ENCODE peak calls at places on chromosomes 6 and 20, in six cellular contexts. One of them, this sample, is unnamed.

GRCh38 chr6:332671-333070 is 40.4 kb downstream of the DUSP22 start:
- DNase-seq in tibial artery: peak; percentile 52
- DNase-seq in lung: no peak
- DNase-seq in heart left ventricle: no peak
- DNase-seq in lower lobe of right lung: no peak
- DNase-seq in dorsolateral prefrontal cortex: no peak
- DNase-seq in this sample: no peak

GRCh38 chr6:32979720-32980487 is 11.5 kb downstream of the BRD2 start:
- DNase-seq in tibial artery: no peak
- DNase-seq in lung: no peak
- DNase-seq in heart left ventricle: no peak
- DNase-seq in lower lobe of right lung: no peak
- DNase-seq in dorsolateral prefrontal cortex: no peak
- DNase-seq in this sample: no peak

GRCh38 chr6:98687776-98688175 is 146.6 kb upstream of the POU3F2 start:
- DNase-seq in tibial artery: no peak
- DNase-seq in lung: no peak
- DNase-seq in heart left ventricle: no peak
- DNase-seq in lower lobe of right lung: no peak
- DNase-seq in dorsolateral prefrontal cortex: no peak
- DNase-seq in this sample: no peak

GRCh38 chr6:81075974-81076373 is 676.5 kb downstream of the TENT5A start:
- DNase-seq in tibial artery: no peak
- DNase-seq in lung: no peak
- DNase-seq in heart left ventricle: no peak
- DNase-seq in lower lobe of right lung: no peak
- DNase-seq in dorsolateral prefrontal cortex: no peak
- DNase-seq in this sample: no peak

GRCh38 chr20:50037123-50037522 is 54.3 kb downstream of the SNAI1 start:
- DNase-seq in tibial artery: no peak
- DNase-seq in lung: no peak
- DNase-seq in heart left ventricle: no peak
- DNase-seq in lower lobe of right lung: no peak
- DNase-seq in dorsolateral prefrontal cortex: no peak
- DNase-seq in this sample: no peak

GRCh38 chr6:140897349-140897748 is 1235.4 kb upstream of the GJE1 start:
- DNase-seq in tibial artery: no peak
- DNase-seq in lung: no peak
- DNase-seq in heart left ventricle: no peak
- DNase-seq in lower lobe of right lung: no peak
- DNase-seq in dorsolateral prefrontal cortex: no peak
- DNase-seq in this sample: no peak

GRCh38 chr6:123105561-123105960 is 109.5 kb downstream of the CLVS2 start:
- DNase-seq in tibial artery: no peak
- DNase-seq in lung: no peak
- DNase-seq in heart left ventricle: no peak
- DNase-seq in lower lobe of right lung: no peak
- DNase-seq in dorsolateral prefrontal cortex: no peak
- DNase-seq in this sample: no peak

GRCh38 chr6:170094686-170095272 is 196.1 kb downstream of the DLL1 start:
- DNase-seq in tibial artery: peak; percentile 32
- DNase-seq in lung: no peak
- DNase-seq in heart left ventricle: no peak
- DNase-seq in lower lobe of right lung: no peak
- DNase-seq in dorsolateral prefrontal cortex: no peak
- DNase-seq in this sample: peak; percentile 12

GRCh38 chr6:128520436-128521301 is at the start of gene PTPRK:
- DNase-seq in tibial artery: peak; percentile 95
- DNase-seq in lung: peak; percentile 92
- DNase-seq in heart left ventricle: peak; percentile 94
- DNase-seq in lower lobe of right lung: peak; percentile 93
- DNase-seq in dorsolateral prefrontal cortex: peak; percentile 94
- DNase-seq in this sample: peak; percentile 97

GRCh38 chr6:129186988-129187387 is 304.1 kb downstream of the LAMA2 start:
- DNase-seq in tibial artery: no peak
- DNase-seq in lung: no peak
- DNase-seq in heart left ventricle: no peak
- DNase-seq in lower lobe of right lung: no peak
- DNase-seq in dorsolateral prefrontal cortex: no peak
- DNase-seq in this sample: no peak

GRCh38 chr6:63789699-63790098 is 154.1 kb downstream of the PHF3 start:
- DNase-seq in tibial artery: no peak
- DNase-seq in lung: no peak
- DNase-seq in heart left ventricle: no peak
- DNase-seq in lower lobe of right lung: no peak
- DNase-seq in dorsolateral prefrontal cortex: no peak
- DNase-seq in this sample: no peak
- H3K27ac ChIP-seq in tibial artery: no peak overlapping the region
- H3K27ac ChIP-seq in lung: no peak overlapping the region
- H3K27ac ChIP-seq in heart left ventricle: no peak overlapping the region
- H3K27ac ChIP-seq in lower lobe of right lung: no peak overlapping the region
- H3K27ac ChIP-seq in dorsolateral prefrontal cortex: no peak overlapping the region
- H3K27ac ChIP-seq in this sample: no peak overlapping the region

GRCh38 chr6:156662025-156662445 is 115.1 kb upstream of the ARID1B start:
- DNase-seq in tibial artery: no peak
- DNase-seq in lung: no peak
- DNase-seq in heart left ventricle: peak; percentile 21
- DNase-seq in lower lobe of right lung: no peak
- DNase-seq in dorsolateral prefrontal cortex: no peak
- DNase-seq in this sample: peak; percentile 35
- TF ChIP-seq CTCF in tibial artery: peak; percentile 11
- TF ChIP-seq CTCF in lung: no peak
- TF ChIP-seq CTCF in heart left ventricle: peak; percentile 44
- TF ChIP-seq CTCF in lower lobe of right lung: peak; percentile 29
- TF ChIP-seq CTCF in dorsolateral prefrontal cortex: no peak
- TF ChIP-seq CTCF in this sample: no peak

GRCh38 chr20:63617876-63618265 is 9.0 kb downstream of the GMEB2 start:
- DNase-seq in tibial artery: no peak
- DNase-seq in lung: no peak
- DNase-seq in heart left ventricle: no peak
- DNase-seq in lower lobe of right lung: no peak
- DNase-seq in dorsolateral prefrontal cortex: no peak
- DNase-seq in this sample: no peak

GRCh38 chr20:63619086-63619485 is 7.8 kb downstream of the GMEB2 start:
- DNase-seq in tibial artery: no peak
- DNase-seq in lung: no peak
- DNase-seq in heart left ventricle: no peak
- DNase-seq in lower lobe of right lung: no peak
- DNase-seq in dorsolateral prefrontal cortex: no peak
- DNase-seq in this sample: peak; percentile 53

GRCh38 chr20:63619505-63619904 is 7.4 kb downstream of the GMEB2 start:
- DNase-seq in tibial artery: peak; percentile 45
- DNase-seq in lung: no peak
- DNase-seq in heart left ventricle: no peak
- DNase-seq in lower lobe of right lung: no peak
- DNase-seq in dorsolateral prefrontal cortex: no peak
- DNase-seq in this sample: no peak

GRCh38 chr20:63618291-63618980 is 8.5 kb downstream of the GMEB2 start:
- DNase-seq in tibial artery: no peak
- DNase-seq in lung: no peak
- DNase-seq in heart left ventricle: no peak
- DNase-seq in lower lobe of right lung: no peak
- DNase-seq in dorsolateral prefrontal cortex: no peak
- DNase-seq in this sample: no peak

DNA sequence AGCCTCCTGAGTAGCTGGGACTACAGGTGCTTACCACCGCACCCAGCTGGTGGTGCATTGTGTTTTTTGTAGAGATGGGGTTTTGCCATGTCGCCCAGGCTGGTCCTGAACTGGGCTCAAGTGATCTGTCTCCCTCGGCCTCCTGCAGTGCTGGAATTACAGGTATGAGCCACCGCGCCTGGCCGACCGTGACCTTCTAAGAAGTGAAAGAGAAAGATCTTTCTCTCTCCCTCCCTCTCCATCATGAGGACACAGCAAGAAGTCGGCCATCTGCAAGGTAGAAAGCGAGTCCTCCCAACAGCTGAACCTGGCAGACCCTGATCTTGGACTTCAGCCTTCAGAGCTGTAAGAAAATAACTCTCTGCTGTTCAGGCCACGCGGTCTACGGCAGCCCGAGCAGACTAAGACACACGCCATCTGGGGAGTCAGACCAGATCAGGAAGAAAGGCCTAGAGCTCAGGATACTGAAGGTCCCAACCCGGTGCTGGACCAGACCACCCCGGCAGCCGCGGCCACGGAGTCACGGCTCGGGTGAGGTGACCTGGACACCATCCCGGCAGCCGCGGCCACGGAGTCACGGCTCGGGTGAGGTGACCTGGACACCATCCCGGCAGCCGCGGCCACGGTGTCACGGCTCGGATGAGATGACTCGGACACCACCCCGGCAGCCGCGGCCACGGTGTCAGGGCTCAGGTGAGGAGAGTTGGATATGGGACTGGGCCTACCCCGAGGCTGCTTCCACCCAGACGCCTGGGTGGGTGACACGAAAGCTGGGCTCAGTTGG is 9.6 kb downstream of the GMEB2 start:
- DNase-seq in tibial artery: no peak
- DNase-seq in lung: no peak
- DNase-seq in heart left ventricle: no peak
- DNase-seq in lower lobe of right lung: no peak
- DNase-seq in dorsolateral prefrontal cortex: no peak
- DNase-seq in this sample: no peak
- H3K4me3 ChIP-seq in tibial artery: no peak overlapping the region
- H3K4me3 ChIP-seq in lung: no peak overlapping the region
- H3K4me3 ChIP-seq in heart left ventricle: no peak overlapping the region
- H3K4me3 ChIP-seq in lower lobe of right lung: no peak overlapping the region
- H3K4me3 ChIP-seq in dorsolateral prefrontal cortex: no peak overlapping the region
- H3K4me3 ChIP-seq in this sample: no peak overlapping the region

GRCh38 chr6:143197377-143197776 is 136.7 kb downstream of the AIG1 start:
- DNase-seq in tibial artery: no peak
- DNase-seq in lung: no peak
- DNase-seq in heart left ventricle: no peak
- DNase-seq in lower lobe of right lung: no peak
- DNase-seq in dorsolateral prefrontal cortex: no peak
- DNase-seq in this sample: no peak

GRCh38 chr6:143195349-143195845 is 134.7 kb downstream of the AIG1 start:
- DNase-seq in tibial artery: peak; percentile 70
- DNase-seq in lung: no peak
- DNase-seq in heart left ventricle: peak; percentile 32
- DNase-seq in lower lobe of right lung: no peak
- DNase-seq in dorsolateral prefrontal cortex: no peak
- DNase-seq in this sample: no peak

GRCh38 chr6:143194095-143194589 is 133.5 kb downstream of the AIG1 start:
- DNase-seq in tibial artery: no peak
- DNase-seq in lung: no peak
- DNase-seq in heart left ventricle: no peak
- DNase-seq in lower lobe of right lung: no peak
- DNase-seq in dorsolateral prefrontal cortex: no peak
- DNase-seq in this sample: no peak

GRCh38 chr6:143198312-143198711 is 137.6 kb downstream of the AIG1 start:
- DNase-seq in tibial artery: no peak
- DNase-seq in lung: no peak
- DNase-seq in heart left ventricle: no peak
- DNase-seq in lower lobe of right lung: no peak
- DNase-seq in dorsolateral prefrontal cortex: no peak
- DNase-seq in this sample: no peak

DNA sequence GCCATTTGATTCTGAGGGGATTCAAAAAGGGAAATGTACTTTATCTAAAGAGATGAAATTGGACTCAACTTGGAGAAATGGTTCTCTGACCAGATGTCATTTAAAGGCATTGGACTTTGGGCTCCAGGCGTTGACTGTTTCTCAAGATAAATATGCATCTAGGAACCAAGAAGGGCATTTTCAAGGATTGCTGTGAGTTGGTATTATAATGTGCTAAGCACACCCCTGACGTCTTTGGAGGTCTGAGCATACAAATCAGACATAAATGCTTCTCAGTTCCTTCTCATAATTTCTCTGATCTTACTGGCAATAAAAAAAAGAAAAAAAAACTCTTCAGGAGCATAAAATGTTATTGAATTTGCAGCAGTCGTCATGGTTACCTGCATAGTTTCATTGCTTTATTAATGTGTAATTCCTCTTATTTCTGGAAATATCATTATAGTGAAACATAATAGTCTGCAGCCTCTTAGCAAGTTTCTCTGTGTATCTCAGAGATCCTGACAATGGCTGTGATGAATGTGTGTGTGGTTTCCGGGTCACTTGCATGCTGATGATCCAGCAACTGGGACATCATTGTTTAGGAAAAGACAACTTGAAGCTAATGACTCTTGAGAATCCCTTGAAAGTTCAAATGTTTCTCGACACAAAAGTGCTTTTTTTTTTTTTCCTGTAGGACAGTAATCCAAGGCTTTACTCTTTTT is 136.0 kb downstream of the AIG1 start:
- DNase-seq in tibial artery: no peak
- DNase-seq in lung: no peak
- DNase-seq in heart left ventricle: no peak
- DNase-seq in lower lobe of right lung: no peak
- DNase-seq in dorsolateral prefrontal cortex: no peak
- DNase-seq in this sample: no peak
- H3K27ac ChIP-seq in tibial artery: no peak overlapping the region
- H3K27ac ChIP-seq in lung: no peak overlapping the region
- H3K27ac ChIP-seq in heart left ventricle: no peak overlapping the region
- H3K27ac ChIP-seq in lower lobe of right lung: no peak overlapping the region
- H3K27ac ChIP-seq in dorsolateral prefrontal cortex: no peak overlapping the region
- H3K27ac ChIP-seq in this sample: no peak overlapping the region

GRCh38 chr6:50147371-50147770 is 97.6 kb upstream of the DEFB112 start:
- DNase-seq in tibial artery: no peak
- DNase-seq in lung: no peak
- DNase-seq in heart left ventricle: no peak
- DNase-seq in lower lobe of right lung: no peak
- DNase-seq in dorsolateral prefrontal cortex: no peak
- DNase-seq in this sample: no peak

GRCh38 chr6:50141100-50141499 is 91.4 kb upstream of the DEFB112 start:
- DNase-seq in tibial artery: no peak
- DNase-seq in lung: no peak
- DNase-seq in heart left ventricle: no peak
- DNase-seq in lower lobe of right lung: no peak
- DNase-seq in dorsolateral prefrontal cortex: no peak
- DNase-seq in this sample: no peak

GRCh38 chr6:50143011-50143719 is 93.4 kb upstream of the DEFB112 start:
- DNase-seq in tibial artery: no peak
- DNase-seq in lung: no peak
- DNase-seq in heart left ventricle: no peak
- DNase-seq in lower lobe of right lung: no peak
- DNase-seq in dorsolateral prefrontal cortex: no peak
- DNase-seq in this sample: no peak

DNA sequence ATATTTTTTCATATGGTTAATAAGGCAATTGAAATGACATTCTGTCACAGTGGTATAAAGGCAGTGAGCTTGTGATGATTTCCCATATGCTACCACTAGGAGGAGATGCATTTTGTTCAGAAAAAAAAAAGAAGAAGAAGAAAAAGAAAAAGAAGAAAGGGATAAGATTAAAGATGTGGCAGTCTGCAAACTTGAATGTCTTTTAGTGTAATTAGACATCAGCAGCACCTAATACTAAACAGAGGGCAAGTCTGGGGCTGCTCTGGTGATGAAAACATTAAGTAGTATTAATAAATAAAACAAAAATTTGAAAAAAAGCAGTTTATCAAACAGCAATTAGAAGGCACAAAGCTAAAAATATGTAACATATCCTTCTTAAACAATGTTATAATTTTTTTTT is 95.4 kb upstream of the DEFB112 start:
- DNase-seq in tibial artery: no peak
- DNase-seq in lung: no peak
- DNase-seq in heart left ventricle: no peak
- DNase-seq in lower lobe of right lung: no peak
- DNase-seq in dorsolateral prefrontal cortex: no peak
- DNase-seq in this sample: no peak
- TF ChIP-seq CTCF in tibial artery: no peak
- TF ChIP-seq CTCF in lung: no peak
- TF ChIP-seq CTCF in heart left ventricle: peak; percentile 27
- TF ChIP-seq CTCF in lower lobe of right lung: no peak
- TF ChIP-seq CTCF in dorsolateral prefrontal cortex: peak; percentile 40
- TF ChIP-seq CTCF in this sample: peak; percentile 18

GRCh38 chr20:36540551-36541211 is 638 bp upstream of the MYL9 start:
- DNase-seq in tibial artery: peak; percentile 72
- DNase-seq in lung: no peak
- DNase-seq in heart left ventricle: no peak
- DNase-seq in lower lobe of right lung: peak; percentile 56
- DNase-seq in dorsolateral prefrontal cortex: no peak
- DNase-seq in this sample: no peak
- H3K4me3 ChIP-seq in tibial artery: peak overlapping the region; percentile 99
- H3K4me3 ChIP-seq in lung: peak overlapping the region; percentile 10
- H3K4me3 ChIP-seq in heart left ventricle: peak overlapping the region; percentile 100
- H3K4me3 ChIP-seq in lower lobe of right lung: peak overlapping the region; percentile 65
- H3K4me3 ChIP-seq in dorsolateral prefrontal cortex: no peak overlapping the region
- H3K4me3 ChIP-seq in this sample: peak overlapping the region; percentile 24